ENCODE peak calls at places on chromosome 4, in seven cellular contexts. One of them, this sample, is unnamed.
A peak's percentile ranks its signal among the peaks of the same experiment; 100 is the strongest.

GRCh38 chr4:33780952-33781655 is 2463.2 kb downstream of the ARAP2 start:
- DNase-seq in endothelial cell of umbilical vein: peak; percentile 66
- DNase-seq in astrocyte of the spinal cord: peak; percentile 43
- DNase-seq in Peyer's patch: no peak
- DNase-seq in body of pancreas: no peak
- DNase-seq in IMR-90: peak; percentile 49
- DNase-seq in CD8-positive, alpha-beta memory T cell: no peak
- DNase-seq in this sample: no peak

GRCh38 chr4:104451573-104451972 is 43.1 kb downstream of the CXXC4 start:
- DNase-seq in endothelial cell of umbilical vein: no peak
- DNase-seq in astrocyte of the spinal cord: peak; percentile 34
- DNase-seq in Peyer's patch: no peak
- DNase-seq in body of pancreas: no peak
- DNase-seq in IMR-90: no peak
- DNase-seq in CD8-positive, alpha-beta memory T cell: no peak
- DNase-seq in this sample: peak; percentile 18

GRCh38 chr4:91754716-91755115 is 549.0 kb upstream of the GRID2 start:
- DNase-seq in endothelial cell of umbilical vein: no peak
- DNase-seq in astrocyte of the spinal cord: peak; percentile 26
- DNase-seq in Peyer's patch: no peak
- DNase-seq in body of pancreas: no peak
- DNase-seq in IMR-90: no peak
- DNase-seq in CD8-positive, alpha-beta memory T cell: no peak
- DNase-seq in this sample: no peak

GRCh38 chr4:6446538-6447451 is 25.6 kb downstream of the PPP2R2C start:
- DNase-seq in endothelial cell of umbilical vein: no peak
- DNase-seq in astrocyte of the spinal cord: no peak
- DNase-seq in Peyer's patch: peak; percentile 33
- DNase-seq in body of pancreas: peak; percentile 13
- DNase-seq in IMR-90: no peak
- DNase-seq in CD8-positive, alpha-beta memory T cell: no peak
- DNase-seq in this sample: no peak

GRCh38 chr4:25233737-25234389 is at the start of gene PI4K2B:
- DNase-seq in endothelial cell of umbilical vein: peak; percentile 86
- DNase-seq in astrocyte of the spinal cord: peak; percentile 79
- DNase-seq in Peyer's patch: peak; percentile 97
- DNase-seq in body of pancreas: peak; percentile 96
- DNase-seq in IMR-90: peak; percentile 57
- DNase-seq in CD8-positive, alpha-beta memory T cell: peak; percentile 95
- DNase-seq in this sample: peak; percentile 69

GRCh38 chr4:95050980-95051688 is 293.4 kb downstream of the BMPR1B start:
- DNase-seq in endothelial cell of umbilical vein: no peak
- DNase-seq in astrocyte of the spinal cord: no peak
- DNase-seq in Peyer's patch: no peak
- DNase-seq in body of pancreas: no peak
- DNase-seq in IMR-90: no peak
- DNase-seq in CD8-positive, alpha-beta memory T cell: no peak
- DNase-seq in this sample: no peak

GRCh38 chr4:188821500-188821899 is 682.3 kb downstream of the TRIML1 start:
- DNase-seq in endothelial cell of umbilical vein: no peak
- DNase-seq in astrocyte of the spinal cord: no peak
- DNase-seq in Peyer's patch: no peak
- DNase-seq in body of pancreas: no peak
- DNase-seq in IMR-90: no peak
- DNase-seq in CD8-positive, alpha-beta memory T cell: no peak
- DNase-seq in this sample: no peak

GRCh38 chr4:170827562-170828260 is 738.0 kb upstream of the AADAT start:
- DNase-seq in endothelial cell of umbilical vein: no peak
- DNase-seq in astrocyte of the spinal cord: peak; percentile 2
- DNase-seq in Peyer's patch: no peak
- DNase-seq in body of pancreas: no peak
- DNase-seq in IMR-90: no peak
- DNase-seq in CD8-positive, alpha-beta memory T cell: no peak
- DNase-seq in this sample: no peak

GRCh38 chr4:122577808-122578781 is 42.8 kb downstream of the IL21 start:
- DNase-seq in endothelial cell of umbilical vein: peak; percentile 40
- DNase-seq in astrocyte of the spinal cord: peak; percentile 41
- DNase-seq in Peyer's patch: peak; percentile 83
- DNase-seq in body of pancreas: peak; percentile 43
- DNase-seq in IMR-90: peak; percentile 38
- DNase-seq in CD8-positive, alpha-beta memory T cell: peak; percentile 84
- DNase-seq in this sample: peak; percentile 100

GRCh38 chr4:156983366-156983765 is 11.8 kb upstream of the PDGFC start:
- DNase-seq in endothelial cell of umbilical vein: peak; percentile 44
- DNase-seq in astrocyte of the spinal cord: peak; percentile 26
- DNase-seq in Peyer's patch: no peak
- DNase-seq in body of pancreas: no peak
- DNase-seq in IMR-90: peak; percentile 56
- DNase-seq in CD8-positive, alpha-beta memory T cell: no peak
- DNase-seq in this sample: peak; percentile 36

GRCh38 chr4:140790765-140791164 is 34.6 kb upstream of the TBC1D9 start:
- DNase-seq in endothelial cell of umbilical vein: no peak
- DNase-seq in astrocyte of the spinal cord: no peak
- DNase-seq in Peyer's patch: peak; percentile 87
- DNase-seq in body of pancreas: no peak
- DNase-seq in IMR-90: peak; percentile 5
- DNase-seq in CD8-positive, alpha-beta memory T cell: no peak
- DNase-seq in this sample: no peak

GRCh38 chr4:150863456-150863855 is 151.6 kb downstream of the LRBA start:
- DNase-seq in endothelial cell of umbilical vein: no peak
- DNase-seq in astrocyte of the spinal cord: no peak
- DNase-seq in Peyer's patch: peak; percentile 67
- DNase-seq in body of pancreas: no peak
- DNase-seq in IMR-90: no peak
- DNase-seq in CD8-positive, alpha-beta memory T cell: no peak
- DNase-seq in this sample: no peak

GRCh38 chr4:78689224-78689623 is 86.9 kb upstream of the BMP2K start:
- DNase-seq in endothelial cell of umbilical vein: no peak
- DNase-seq in astrocyte of the spinal cord: no peak
- DNase-seq in Peyer's patch: no peak
- DNase-seq in body of pancreas: no peak
- DNase-seq in IMR-90: peak; percentile 32
- DNase-seq in CD8-positive, alpha-beta memory T cell: no peak
- DNase-seq in this sample: no peak

GRCh38 chr4:8920289-8920965 is 48.8 kb upstream of the HMX1 start:
- DNase-seq in endothelial cell of umbilical vein: no peak
- DNase-seq in astrocyte of the spinal cord: no peak
- DNase-seq in Peyer's patch: peak; percentile 24
- DNase-seq in body of pancreas: peak; percentile 8
- DNase-seq in IMR-90: no peak
- DNase-seq in CD8-positive, alpha-beta memory T cell: no peak
- DNase-seq in this sample: no peak

GRCh38 chr4:74751247-74751646 is 43.1 kb downstream of the BTC start:
- DNase-seq in endothelial cell of umbilical vein: no peak
- DNase-seq in astrocyte of the spinal cord: no peak
- DNase-seq in Peyer's patch: no peak
- DNase-seq in body of pancreas: no peak
- DNase-seq in IMR-90: no peak
- DNase-seq in CD8-positive, alpha-beta memory T cell: no peak
- DNase-seq in this sample: no peak

GRCh38 chr4:89583106-89583505 is 253.9 kb downstream of the SNCA start:
- DNase-seq in endothelial cell of umbilical vein: no peak
- DNase-seq in astrocyte of the spinal cord: no peak
- DNase-seq in Peyer's patch: no peak
- DNase-seq in body of pancreas: no peak
- DNase-seq in IMR-90: no peak
- DNase-seq in CD8-positive, alpha-beta memory T cell: no peak
- DNase-seq in this sample: no peak

GRCh38 chr4:7540216-7540615 is 105.5 kb upstream of the PSAPL1 start:
- DNase-seq in endothelial cell of umbilical vein: no peak
- DNase-seq in astrocyte of the spinal cord: no peak
- DNase-seq in Peyer's patch: no peak
- DNase-seq in body of pancreas: no peak
- DNase-seq in IMR-90: no peak
- DNase-seq in CD8-positive, alpha-beta memory T cell: no peak
- DNase-seq in this sample: no peak

GRCh38 chr4:7861440-7861881 is 78.2 kb downstream of the AFAP1 start:
- DNase-seq in endothelial cell of umbilical vein: peak; percentile 90
- DNase-seq in astrocyte of the spinal cord: peak; percentile 96
- DNase-seq in Peyer's patch: no peak
- DNase-seq in body of pancreas: no peak
- DNase-seq in IMR-90: peak; percentile 97
- DNase-seq in CD8-positive, alpha-beta memory T cell: no peak
- DNase-seq in this sample: no peak

GRCh38 chr4:90120037-90120436 is 7.2 kb upstream of the CCSER1 start:
- DNase-seq in endothelial cell of umbilical vein: peak; percentile 23
- DNase-seq in astrocyte of the spinal cord: no peak
- DNase-seq in Peyer's patch: no peak
- DNase-seq in body of pancreas: no peak
- DNase-seq in IMR-90: no peak
- DNase-seq in CD8-positive, alpha-beta memory T cell: no peak
- DNase-seq in this sample: no peak

GRCh38 chr4:26175016-26175786 is 145.6 kb upstream of the RBPJ start:
- DNase-seq in endothelial cell of umbilical vein: no peak
- DNase-seq in astrocyte of the spinal cord: no peak
- DNase-seq in Peyer's patch: no peak
- DNase-seq in body of pancreas: no peak
- DNase-seq in IMR-90: no peak
- DNase-seq in CD8-positive, alpha-beta memory T cell: no peak
- DNase-seq in this sample: no peak

GRCh38 chr4:122163301-122163700 is 11.2 kb downstream of the BLTP1 start:
- DNase-seq in endothelial cell of umbilical vein: no peak
- DNase-seq in astrocyte of the spinal cord: no peak
- DNase-seq in Peyer's patch: no peak
- DNase-seq in body of pancreas: no peak
- DNase-seq in IMR-90: no peak
- DNase-seq in CD8-positive, alpha-beta memory T cell: no peak
- DNase-seq in this sample: no peak

GRCh38 chr4:125323547-125324100 is 8.9 kb downstream of the FAT4 start:
- DNase-seq in endothelial cell of umbilical vein: peak; percentile 88
- DNase-seq in astrocyte of the spinal cord: peak; percentile 67
- DNase-seq in Peyer's patch: no peak
- DNase-seq in body of pancreas: no peak
- DNase-seq in IMR-90: peak; percentile 64
- DNase-seq in CD8-positive, alpha-beta memory T cell: no peak
- DNase-seq in this sample: no peak

GRCh38 chr4:82629238-82630000 is 67.6 kb upstream of the TMEM150C start:
- DNase-seq in endothelial cell of umbilical vein: no peak
- DNase-seq in astrocyte of the spinal cord: no peak
- DNase-seq in Peyer's patch: no peak
- DNase-seq in body of pancreas: no peak
- DNase-seq in IMR-90: peak; percentile 61
- DNase-seq in CD8-positive, alpha-beta memory T cell: no peak
- DNase-seq in this sample: no peak

DNA sequence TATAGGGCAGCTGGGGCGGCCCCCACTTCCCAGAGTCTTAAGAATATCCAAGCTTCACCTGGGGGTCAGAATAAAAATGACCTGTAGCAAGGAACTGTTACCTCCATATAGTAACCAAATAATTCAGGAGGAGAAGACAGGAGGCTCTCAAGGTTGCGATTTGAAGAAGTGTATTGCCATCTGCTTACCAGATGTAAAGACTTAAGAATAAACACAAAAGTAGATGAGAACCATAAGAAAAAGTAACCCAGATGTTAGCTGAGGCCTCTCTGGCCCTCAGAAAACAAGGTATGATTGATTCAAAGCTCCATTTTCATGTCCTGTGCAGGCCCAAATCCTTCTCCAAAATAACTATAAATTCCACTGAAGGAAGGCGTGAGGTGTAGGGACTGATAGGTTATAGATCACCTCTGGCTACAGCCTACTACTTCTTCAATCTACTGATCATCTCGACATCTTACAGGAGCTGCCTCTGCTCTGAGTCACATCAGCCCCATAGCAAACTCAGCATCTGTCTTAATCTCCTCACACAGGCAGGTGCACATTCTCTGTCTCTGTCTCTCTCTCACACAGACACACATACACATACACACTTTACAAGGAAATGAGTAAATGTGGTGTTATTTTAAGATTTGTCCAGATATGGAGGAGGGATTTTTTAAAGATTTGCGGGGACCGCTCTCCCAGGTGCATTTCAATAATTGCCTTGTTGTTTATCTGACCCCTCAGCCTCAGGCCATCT is 193.9 kb upstream of the EDNRA start:
- DNase-seq in endothelial cell of umbilical vein: peak; percentile 42
- DNase-seq in astrocyte of the spinal cord: no peak
- DNase-seq in Peyer's patch: no peak
- DNase-seq in body of pancreas: no peak
- DNase-seq in IMR-90: peak; percentile 32
- DNase-seq in CD8-positive, alpha-beta memory T cell: no peak
- DNase-seq in this sample: no peak
- H3K4me3 ChIP-seq in endothelial cell of umbilical vein: no peak overlapping the region
- H3K4me3 ChIP-seq in astrocyte of the spinal cord: no peak overlapping the region
- H3K4me3 ChIP-seq in Peyer's patch: no peak overlapping the region
- H3K4me3 ChIP-seq in body of pancreas: no peak overlapping the region
- H3K4me3 ChIP-seq in IMR-90: no peak overlapping the region
- H3K4me3 ChIP-seq in CD8-positive, alpha-beta memory T cell: no peak overlapping the region
- H3K4me3 ChIP-seq in this sample: no peak overlapping the region

DNA sequence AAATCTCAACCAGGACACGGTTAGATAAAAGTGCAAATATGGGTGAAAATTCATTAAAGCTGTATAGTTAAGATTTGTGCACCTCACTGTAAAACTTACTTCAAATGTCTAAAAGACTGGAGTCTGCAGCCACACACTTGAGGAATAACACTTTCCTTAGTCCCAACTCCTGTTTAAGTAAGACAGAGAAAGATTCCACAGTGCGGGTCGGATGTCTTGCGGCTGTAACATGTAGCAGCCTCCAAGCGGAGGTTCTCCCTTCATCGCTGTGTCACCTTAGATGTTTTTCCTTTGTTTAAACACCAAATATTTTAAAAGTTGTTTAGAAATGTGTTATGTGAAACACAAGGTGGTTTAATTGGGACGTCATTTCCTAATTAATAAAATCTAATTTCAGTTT is 905 bp upstream of the MAEA start:
- DNase-seq in endothelial cell of umbilical vein: no peak
- DNase-seq in astrocyte of the spinal cord: no peak
- DNase-seq in Peyer's patch: no peak
- DNase-seq in body of pancreas: no peak
- DNase-seq in IMR-90: no peak
- DNase-seq in CD8-positive, alpha-beta memory T cell: no peak
- DNase-seq in this sample: no peak
- H3K4me3 ChIP-seq in endothelial cell of umbilical vein: peak overlapping the region; percentile 87
- H3K4me3 ChIP-seq in astrocyte of the spinal cord: peak overlapping the region; percentile 59
- H3K4me3 ChIP-seq in Peyer's patch: peak overlapping the region; percentile 99
- H3K4me3 ChIP-seq in body of pancreas: no peak overlapping the region
- H3K4me3 ChIP-seq in IMR-90: peak overlapping the region; percentile 69
- H3K4me3 ChIP-seq in CD8-positive, alpha-beta memory T cell: no peak overlapping the region
- H3K4me3 ChIP-seq in this sample: peak overlapping the region; percentile 84

DNA sequence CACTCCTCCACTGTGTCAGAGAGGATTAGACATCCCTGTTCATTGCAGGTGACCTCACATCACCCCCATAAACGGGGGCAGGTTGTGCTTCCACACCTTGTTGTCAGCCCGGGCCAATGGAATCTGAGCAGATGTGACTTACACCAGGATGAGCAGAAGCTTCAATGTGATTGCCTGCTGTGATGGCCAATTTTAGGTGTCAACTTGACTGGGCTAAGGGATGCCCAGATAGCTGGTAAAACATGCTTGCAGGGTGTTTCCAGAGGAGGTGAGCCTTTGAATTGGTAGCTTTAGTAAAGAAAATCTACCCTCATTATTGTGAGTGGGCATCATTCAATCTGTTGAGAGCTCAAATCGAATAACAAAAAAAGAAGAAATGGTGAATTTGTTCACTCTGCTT is 52.1 kb downstream of the ING2 start:
- DNase-seq in endothelial cell of umbilical vein: no peak
- DNase-seq in astrocyte of the spinal cord: no peak
- DNase-seq in Peyer's patch: no peak
- DNase-seq in body of pancreas: no peak
- DNase-seq in IMR-90: no peak
- DNase-seq in CD8-positive, alpha-beta memory T cell: no peak
- DNase-seq in this sample: no peak
- H3K4me3 ChIP-seq in endothelial cell of umbilical vein: no peak overlapping the region
- H3K4me3 ChIP-seq in astrocyte of the spinal cord: no peak overlapping the region
- H3K4me3 ChIP-seq in Peyer's patch: no peak overlapping the region
- H3K4me3 ChIP-seq in body of pancreas: no peak overlapping the region
- H3K4me3 ChIP-seq in IMR-90: no peak overlapping the region
- H3K4me3 ChIP-seq in CD8-positive, alpha-beta memory T cell: no peak overlapping the region
- H3K4me3 ChIP-seq in this sample: no peak overlapping the region

GRCh38 chr4:1795304-1796195 is 2.5 kb downstream of the FGFR3 start:
- DNase-seq in endothelial cell of umbilical vein: no peak
- DNase-seq in astrocyte of the spinal cord: no peak
- DNase-seq in Peyer's patch: peak; percentile 79
- DNase-seq in body of pancreas: peak; percentile 51
- DNase-seq in IMR-90: no peak
- DNase-seq in CD8-positive, alpha-beta memory T cell: no peak
- DNase-seq in this sample: no peak
- H3K4me3 ChIP-seq in endothelial cell of umbilical vein: no peak overlapping the region
- H3K4me3 ChIP-seq in astrocyte of the spinal cord: no peak overlapping the region
- H3K4me3 ChIP-seq in Peyer's patch: peak overlapping the region; percentile 74
- H3K4me3 ChIP-seq in body of pancreas: peak overlapping the region; percentile 32
- H3K4me3 ChIP-seq in IMR-90: no peak overlapping the region
- H3K4me3 ChIP-seq in CD8-positive, alpha-beta memory T cell: no peak overlapping the region
- H3K4me3 ChIP-seq in this sample: no peak overlapping the region

This sample was measured in Jurkat, Clone E6-1.